ENCODE peak calls at places on chromosomes 3 and 15, in seven cellular contexts. R is astrocyte of the spinal cord, P is body of pancreas, T is fibroblast of mammary gland, W is upper lobe of right lung, Z is A549, H is stomach. A is an unnamed sample.

GRCh38 chr15:44584162-44584749 is 47.3 kb downstream of the EIF3J start:
- DNase-seq in Z (peak; percentile 23), W (peak; percentile 70), H (peak; percentile 64), R (peak; percentile 8), T (peak; percentile 53), P (peak; percentile 65), A (no peak)

GRCh38 chr3:39154323-39155021 is 1.1 kb upstream of the CSRNP1 start:
- DNase-seq in H (no peak), W (no peak), Z (peak; percentile 91), T (peak; percentile 44), P (peak; percentile 43), R (no peak), A (no peak)

GRCh38 chr15:31327674-31328424 is 1.2 kb downstream of the KLF13 start:
- DNase-seq in T (peak; percentile 28), R (peak; percentile 44), Z (peak; percentile 38), P (peak; percentile 83), W (peak; percentile 93), H (peak; percentile 76), A (peak; percentile 45)

GRCh38 chr3:144142151-144142855 is 170.7 kb downstream of the DIPK2A start:
- DNase-seq in H (no peak), P (no peak), T (peak; percentile 50), W (no peak), R (peak; percentile 74), Z (no peak), A (no peak)

GRCh38 chr3:167302710-167303109 is 77.4 kb downstream of the ZBBX start:
- DNase-seq in T (no peak), R (no peak), P (no peak), Z (no peak), H (no peak), W (no peak), A (no peak)

GRCh38 chr3:99895106-99895705 is 77.5 kb downstream of the CMSS1 start:
- DNase-seq in W (no peak), P (no peak), T (peak; percentile 45), Z (no peak), R (no peak), H (no peak), A (no peak)

GRCh38 chr15:64780600-64781156 is 5.3 kb upstream of the RBPMS2 start:
- DNase-seq in R (no peak), T (no peak), P (no peak), Z (no peak), H (no peak), W (no peak), A (no peak)

GRCh38 chr15:28098766-28099554 is at the start of gene OCA2:
- DNase-seq in P (peak; percentile 74), W (peak; percentile 89), Z (peak; percentile 40), H (peak; percentile 61), R (peak; percentile 66), T (no peak), A (no peak)

GRCh38 chr3:172152869-172153268 is 113.5 kb downstream of the FNDC3B start:
- DNase-seq in H (no peak), W (no peak), Z (no peak), R (no peak), T (peak; percentile 81), P (peak; percentile 29), A (no peak)

GRCh38 chr3:61724183-61724582 is 162.8 kb downstream of the PTPRG start:
- DNase-seq in W (no peak), R (no peak), T (no peak), P (no peak), Z (no peak), H (no peak), A (no peak)

GRCh38 chr3:128316456-128316855 is 150.2 kb downstream of the DNAJB8 start:
- DNase-seq in R (no peak), P (peak; percentile 46), H (peak; percentile 17), T (peak; percentile 10), Z (no peak), W (peak; percentile 55), A (no peak)

GRCh38 chr3:172221550-172221949 is 182.2 kb downstream of the FNDC3B start:
- DNase-seq in T (peak; percentile 94), Z (no peak), H (no peak), W (no peak), P (no peak), R (peak; percentile 59), A (peak; percentile 30)

GRCh38 chr15:92492556-92492955 is 98.9 kb downstream of the ST8SIA2 start:
- DNase-seq in R (no peak), Z (no peak), H (no peak), W (no peak), T (no peak), P (no peak), A (no peak)

GRCh38 chr15:33007295-33007855 is 187.1 kb downstream of the FMN1 start:
- DNase-seq in P (no peak), Z (peak; percentile 31), T (peak; percentile 67), R (peak; percentile 49), H (no peak), W (no peak), A (peak; percentile 26)

GRCh38 chr3:47825590-47825989 is 22.7 kb downstream of the DHX30 start:
- DNase-seq in H (no peak), W (no peak), R (no peak), T (no peak), Z (no peak), P (no peak), A (no peak)

GRCh38 chr3:172129868-172130751 is 90.7 kb downstream of the FNDC3B start:
- DNase-seq in R (peak; percentile 98), P (peak; percentile 86), H (peak; percentile 85), Z (peak; percentile 84), T (peak; percentile 100), W (peak; percentile 92), A (peak; percentile 97)

GRCh38 chr15:73454096-73454495 is 11.1 kb downstream of the REC114 start:
- DNase-seq in T (no peak), W (no peak), Z (no peak), H (no peak), P (no peak), R (no peak), A (no peak)

GRCh38 chr3:150975096-150975991 is 2.8 kb upstream of the CLRN1 start:
- DNase-seq in P (no peak), Z (no peak), H (no peak), R (no peak), W (no peak), T (no peak), A (no peak)

GRCh38 chr15:38414351-38414750 is 39.6 kb upstream of the FAM98B start:
- DNase-seq in Z (peak; percentile 38), P (peak; percentile 29), H (peak; percentile 48), W (no peak), R (peak; percentile 81), T (peak; percentile 84), A (peak; percentile 70)

GRCh38 chr15:82646250-82647044 is 716 bp downstream of the CPEB1 start:
- DNase-seq in R (no peak), W (no peak), P (peak; percentile 69), T (no peak), H (no peak), Z (no peak), A (no peak)

GRCh38 chr3:194256040-194256945 is 94.8 kb downstream of the CPN2 start:
- DNase-seq in W (no peak), Z (no peak), R (no peak), H (peak; percentile 20), T (no peak), P (peak; percentile 35), A (no peak)

GRCh38 chr15:100726426-100727190 is 124.2 kb downstream of the ASB7 start:
- DNase-seq in R (peak; percentile 57), Z (no peak), T (peak; percentile 79), W (no peak), H (no peak), P (no peak), A (no peak)

GRCh38 chr3:77707271-77707670 is 667.4 kb downstream of the ROBO2 start:
- DNase-seq in Z (no peak), W (no peak), P (no peak), T (no peak), H (no peak), R (no peak), A (no peak)

GRCh38 chr15:41780266-41780665 is 6.0 kb downstream of the MAPKBP1 start:
- DNase-seq in Z (no peak), P (no peak), W (no peak), T (no peak), H (no peak), R (no peak), A (no peak)

GRCh38 chr15:38707802-38708671 is 143.4 kb upstream of the RASGRP1 start:
- DNase-seq in H (peak; percentile 31), W (no peak), Z (peak; percentile 25), R (peak; percentile 76), T (peak; percentile 72), P (peak; percentile 52), A (peak; percentile 54)

DNA sequence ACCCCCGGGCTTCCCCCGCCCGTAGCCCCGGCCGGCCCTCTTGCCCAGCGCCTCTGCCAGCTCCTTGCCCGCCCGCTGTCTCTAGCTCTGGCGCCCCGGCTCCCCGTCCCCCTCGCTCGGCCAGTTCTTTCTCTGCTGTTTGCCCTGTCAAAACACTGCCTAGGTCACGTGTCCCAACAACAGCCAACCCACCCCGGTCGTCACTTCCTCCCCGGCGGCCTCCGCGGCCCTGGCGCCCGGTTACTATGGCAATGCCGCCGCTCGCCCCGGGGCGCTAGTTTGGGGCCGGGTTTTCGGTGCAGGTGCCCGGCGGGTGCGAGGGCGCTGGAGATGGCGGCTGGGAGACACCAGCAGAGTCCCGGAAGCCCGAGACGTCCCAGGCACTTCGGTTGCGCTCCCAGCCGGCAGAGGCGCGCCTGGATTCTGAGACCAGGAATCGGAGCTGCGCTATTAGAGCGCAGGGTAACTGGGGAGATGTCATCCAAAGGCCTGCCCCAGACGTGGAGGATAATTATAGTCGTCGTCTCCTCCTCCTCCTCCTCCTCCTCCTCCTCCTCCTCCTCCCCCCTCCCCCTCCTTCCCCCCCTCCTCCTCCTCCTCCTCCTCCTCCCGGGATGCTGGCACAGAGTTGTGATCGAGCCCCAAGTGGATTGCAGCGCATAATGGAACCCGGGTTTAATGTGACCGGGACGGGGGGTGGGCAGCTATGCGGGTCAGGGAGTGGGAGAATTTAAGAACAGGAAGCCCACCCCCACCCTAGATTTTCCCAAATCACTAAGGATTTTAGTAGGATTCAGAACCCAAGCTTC is at the start of gene ATOSA:
- DNase-seq in H (peak; percentile 92), R (peak; percentile 86), W (peak; percentile 96), P (peak; percentile 93), T (peak; percentile 83), Z (peak; percentile 90), A (peak; percentile 91)
- TF ChIP-seq CTCF in H (no peak), R (peak; percentile 25), W (no peak), P (peak; percentile 30), T (no peak), Z (no peak), A (no peak)

DNA sequence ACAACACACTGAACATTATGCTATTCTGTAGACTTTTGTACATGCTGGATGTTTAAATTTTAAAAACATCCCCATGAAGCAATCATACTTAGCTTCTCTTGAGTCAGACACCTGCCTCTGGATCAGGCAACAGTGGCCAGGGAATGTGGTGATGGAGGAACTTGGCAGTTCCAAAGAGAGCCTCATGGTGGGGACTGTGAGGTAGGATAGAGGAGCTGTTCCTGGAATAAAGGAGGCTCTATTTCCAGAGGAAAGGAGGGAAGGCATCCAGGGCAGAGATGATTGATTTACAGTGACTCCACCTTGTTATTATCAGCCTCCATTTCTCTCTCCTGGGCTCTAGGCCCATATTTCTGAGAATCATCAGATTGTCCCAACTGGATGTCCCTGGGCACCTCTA is 35.0 kb upstream of the ABHD17C start:
- DNase-seq in P (peak; percentile 15), Z (peak; percentile 55), W (no peak), H (peak; percentile 39), T (peak; percentile 66), R (peak; percentile 40), A (peak; percentile 46)
- TF ChIP-seq CTCF in P (peak; percentile 51), Z (peak; percentile 53), W (peak; percentile 38), H (peak; percentile 28), T (peak; percentile 66), R (peak; percentile 65), A (peak; percentile 24)

GRCh38 chr3:14402304-14402811 is at the start of gene SLC6A6:
- DNase-seq in W (peak; percentile 98), T (peak; percentile 88), R (peak; percentile 94), P (peak; percentile 97), H (peak; percentile 98), Z (peak; percentile 91), A (peak; percentile 82)
- TF ChIP-seq CTCF in W (peak; percentile 45), T (no peak), R (peak; percentile 42), P (peak; percentile 53), H (peak; percentile 62), Z (no peak), A (peak; percentile 42)

GRCh38 chr3:136698361-136698760 is 53.8 kb downstream of the STAG1 start:
- DNase-seq in W (no peak), H (no peak), R (no peak), Z (no peak), T (no peak), P (no peak), A (no peak)
- TF ChIP-seq CTCF in W (no peak), H (no peak), R (no peak), Z (no peak), T (peak; percentile 8), P (no peak), A (no peak)

A was measured in RWPE1.